ENCODE peak calls at places on chromosomes 12 and 14, in six cellular contexts. T is AG08396, D is pancreas, Q is NCI-H1417, B is smooth muscle cell of the brain vasculature, U is ovary. O is an unnamed sample.
A peak's percentile ranks its signal among the peaks of the same experiment; 100 is the strongest.

GRCh38 chr12:6950401-6950801 is 755 bp upstream of the PTPN6 start:
- DNase-seq in D (peak; percentile 17), B (no peak), U (no peak), T (no peak), Q (no peak), O (no peak)

GRCh38 chr14:58731465-58732330 is 93.9 kb downstream of the DACT1 start:
- DNase-seq in Q (no peak), U (no peak), B (peak; percentile 72), T (peak; percentile 72), D (no peak), O (no peak)

GRCh38 chr12:27012982-27013255 is 1.3 kb downstream of the TM7SF3 start:
- DNase-seq in B (no peak), D (no peak), Q (no peak), T (no peak), U (no peak), O (no peak)

GRCh38 chr14:64721899-64722298 is 17.7 kb downstream of the PLEKHG3 start:
- DNase-seq in U (peak; percentile 7), D (peak; percentile 40), T (no peak), B (no peak), Q (no peak), O (no peak)

GRCh38 chr12:104177663-104178501 is 37.7 kb upstream of the TXNRD1 start:
- DNase-seq in U (peak; percentile 78), B (peak; percentile 67), D (no peak), T (peak; percentile 88), Q (no peak), O (peak; percentile 58)

GRCh38 chr12:76462668-76463224 is 96.8 kb downstream of the OSBPL8 start:
- DNase-seq in B (no peak), U (no peak), Q (no peak), T (no peak), D (no peak), O (no peak)

GRCh38 chr12:96478011-96478410 is 11.4 kb upstream of the CFAP54 start:
- DNase-seq in B (no peak), Q (no peak), U (no peak), D (no peak), T (no peak), O (no peak)

GRCh38 chr12:52207895-52208294 is 16.1 kb upstream of the KRT80 start:
- DNase-seq in B (no peak), Q (peak; percentile 77), U (no peak), D (peak; percentile 85), T (no peak), O (no peak)

GRCh38 chr12:27333311-27334009 is 824 bp downstream of the BMAL2 start:
- DNase-seq in D (peak; percentile 72), B (no peak), Q (peak; percentile 87), T (peak; percentile 30), U (peak; percentile 19), O (no peak)

GRCh38 chr12:51415931-51416330 is 8.7 kb upstream of the SLC4A8 start:
- DNase-seq in D (no peak), Q (peak; percentile 19), U (no peak), T (no peak), B (no peak), O (no peak)

GRCh38 chr12:89645434-89645833 is 63.2 kb downstream of the ATP2B1 start:
- DNase-seq in T (no peak), D (no peak), Q (no peak), U (no peak), B (no peak), O (no peak)

GRCh38 chr14:56342419-56342901 is 224.2 kb downstream of the PELI2 start:
- DNase-seq in B (no peak), U (no peak), D (no peak), Q (no peak), T (peak; percentile 43), O (no peak)

GRCh38 chr14:45377201-45377600 is 124.2 kb upstream of the MIS18BP1 start:
- DNase-seq in Q (no peak), D (no peak), T (no peak), B (no peak), U (no peak), O (no peak)

GRCh38 chr12:105977256-105978051 is 161.3 kb downstream of the NUAK1 start:
- DNase-seq in Q (no peak), B (no peak), T (peak; percentile 61), D (no peak), U (no peak), O (no peak)

GRCh38 chr14:90782892-90783291 is 33.3 kb downstream of the TTC7B start:
- DNase-seq in U (no peak), T (no peak), B (no peak), Q (no peak), D (peak; percentile 45), O (no peak)

GRCh38 chr12:112524676-112525425 is 106.1 kb downstream of the PTPN11 start:
- DNase-seq in T (peak; percentile 36), Q (no peak), U (no peak), D (no peak), B (no peak), O (no peak)

GRCh38 chr12:128471491-128471890 is 204.5 kb downstream of the TMEM132C start:
- DNase-seq in D (no peak), T (no peak), B (no peak), Q (no peak), U (no peak), O (no peak)

GRCh38 chr12:169528-170360 is 44.2 kb downstream of the SLC6A12 start:
- DNase-seq in Q (no peak), T (no peak), B (peak; percentile 83), U (no peak), D (no peak), O (no peak)

GRCh38 chr12:115941362-115941761 is 336.1 kb downstream of the MED13L start:
- DNase-seq in B (no peak), D (no peak), Q (no peak), U (no peak), T (no peak), O (no peak)

GRCh38 chr12:27193854-27194544 is 50.1 kb upstream of the STK38L start:
- DNase-seq in B (no peak), U (no peak), Q (no peak), D (no peak), T (peak; percentile 31), O (no peak)

GRCh38 chr12:108430245-108430644 is 84.8 kb upstream of the FICD start:
- DNase-seq in D (no peak), Q (no peak), B (no peak), U (no peak), T (no peak), O (no peak)

GRCh38 chr14:64971890-64972785 is at the start of gene RAB15:
- DNase-seq in B (no peak), U (peak; percentile 34), D (peak; percentile 82), T (peak; percentile 83), Q (peak; percentile 36), O (no peak)

GRCh38 chr12:114414031-114414865 is 8.3 kb upstream of the TBX5 start:
- DNase-seq in B (no peak), Q (no peak), U (no peak), T (peak; percentile 47), D (no peak), O (no peak)

GRCh38 chr12:87953257-87953860 is 75.8 kb downstream of the C12orf50 start:
- DNase-seq in D (no peak), Q (peak; percentile 35), T (peak; percentile 33), U (no peak), B (peak; percentile 44), O (no peak)

GRCh38 chr12:102401087-102401486 is 79.3 kb downstream of the IGF1 start:
- DNase-seq in U (no peak), D (no peak), B (no peak), T (no peak), Q (no peak), O (no peak)

GRCh38 chr14:32009636-32010560 is 67.2 kb upstream of the ARHGAP5 start:
- DNase-seq in T (no peak), D (no peak), B (no peak), Q (no peak), U (no peak), O (no peak)

GRCh38 chr12:5969974-5970690 is 25.1 kb upstream of the ANO2 start:
- DNase-seq in B (no peak), U (no peak), D (no peak), Q (no peak), T (no peak), O (no peak)

GRCh38 chr14:98984719-98985041 is 287.3 kb downstream of the BCL11B start:
- DNase-seq in Q (no peak), B (no peak), T (no peak), U (no peak), D (no peak), O (no peak)

GRCh38 chr14:31596691-31597090 is 35.5 kb downstream of the NUBPL start:
- DNase-seq in D (no peak), T (peak; percentile 16), U (no peak), Q (no peak), B (no peak), O (no peak)

GRCh38 chr12:14366211-14366762 is 805 bp downstream of the ATF7IP start:
- DNase-seq in T (no peak), B (no peak), Q (no peak), U (no peak), D (no peak), O (no peak)

GRCh38 chr12:112380663-112381420 is 1.4 kb downstream of the HECTD4 start:
- DNase-seq in Q (peak; percentile 75), T (peak; percentile 29), U (no peak), D (no peak), B (no peak), O (no peak)

GRCh38 chr12:4829161-4829792 is 80.4 kb upstream of the KCNA1 start:
- DNase-seq in U (no peak), T (no peak), D (no peak), B (no peak), Q (no peak), O (no peak)

GRCh38 chr12:67428431-67428830 is 159.3 kb downstream of the CAND1 start:
- DNase-seq in U (no peak), B (no peak), T (no peak), D (no peak), Q (no peak), O (no peak)

GRCh38 chr14:51546099-51546498 is 105.6 kb upstream of the FRMD6 start:
- DNase-seq in B (no peak), D (no peak), U (no peak), T (no peak), Q (no peak), O (no peak)

GRCh38 chr14:59161571-59162175 is 26.8 kb upstream of the DAAM1 start:
- DNase-seq in U (no peak), D (no peak), Q (no peak), T (peak; percentile 39), B (no peak), O (no peak)

GRCh38 chr14:71142375-71143038 is 235.2 kb downstream of the PCNX1 start:
- DNase-seq in T (peak; percentile 61), U (no peak), D (no peak), B (peak; percentile 7), Q (no peak), O (no peak)

GRCh38 chr12:51922762-51923505 is 15.6 kb downstream of the ACVRL1 start:
- DNase-seq in Q (no peak), B (no peak), D (peak; percentile 51), T (peak; percentile 49), U (no peak), O (peak; percentile 52)

GRCh38 chr14:88831285-88831684 is 6.8 kb downstream of the TTC8 start:
- DNase-seq in T (peak; percentile 44), D (no peak), Q (no peak), B (no peak), U (no peak), O (no peak)

GRCh38 chr14:40133484-40133883 is 701.3 kb upstream of the FBXO33 start:
- DNase-seq in T (no peak), D (no peak), Q (no peak), B (no peak), U (no peak), O (no peak)

GRCh38 chr14:74917200-74917543 is 5.9 kb downstream of the RPS6KL1 start:
- DNase-seq in U (no peak), B (no peak), D (no peak), T (no peak), Q (no peak), O (no peak)

O was measured in lung.